ENCODE peak calls at places on chromosome 16, in seven cellular contexts. One of them, this sample, is unnamed.

GRCh38 chr16:68533937-68534336 is 5.2 kb upstream of the ZFP90 start:
- DNase-seq in activated CD4-positive, alpha-beta T cell treated with anti-CD3 and anti-CD28 coated beads for 48 hours: no peak
- DNase-seq in ACHN: no peak
- DNase-seq in neural progenitor cell: no peak
- DNase-seq in nucleus accumbens: no peak
- DNase-seq in activated naive CD4-positive, alpha-beta T cell treated with anti-CD3 and anti-CD28 coated beads, Interleukin-2, amount 50 U/mL, for 16 hours: no peak
- DNase-seq in stimulated activated CD8-positive, alpha-beta memory T cell treated with anti-CD3 and anti-CD28 coated beads, Interleukin-2, amount 100 ng/mL, for 48 hours: no peak
- DNase-seq in this sample: no peak

GRCh38 chr16:89319883-89320716 is 102.6 kb downstream of the ZNF778 start:
- DNase-seq in activated naive CD4-positive, alpha-beta T cell treated with anti-CD3 and anti-CD28 coated beads, Interleukin-2, amount 50 U/mL, for 16 hours: peak
- DNase-seq in ACHN: peak
- DNase-seq in nucleus accumbens: no peak
- DNase-seq in stimulated activated CD8-positive, alpha-beta memory T cell treated with anti-CD3 and anti-CD28 coated beads, Interleukin-2, amount 100 ng/mL, for 48 hours: peak
- DNase-seq in activated CD4-positive, alpha-beta T cell treated with anti-CD3 and anti-CD28 coated beads for 48 hours: peak
- DNase-seq in neural progenitor cell: no peak
- DNase-seq in this sample: no peak

GRCh38 chr16:47276522-47276921 is 132.8 kb upstream of the NETO2 start:
- DNase-seq in neural progenitor cell: no peak
- DNase-seq in activated CD4-positive, alpha-beta T cell treated with anti-CD3 and anti-CD28 coated beads for 48 hours: no peak
- DNase-seq in stimulated activated CD8-positive, alpha-beta memory T cell treated with anti-CD3 and anti-CD28 coated beads, Interleukin-2, amount 100 ng/mL, for 48 hours: no peak
- DNase-seq in ACHN: no peak
- DNase-seq in nucleus accumbens: no peak
- DNase-seq in activated naive CD4-positive, alpha-beta T cell treated with anti-CD3 and anti-CD28 coated beads, Interleukin-2, amount 50 U/mL, for 16 hours: no peak
- DNase-seq in this sample: no peak

GRCh38 chr16:66070140-66070887 is 296.2 kb upstream of the CDH5 start:
- DNase-seq in activated naive CD4-positive, alpha-beta T cell treated with anti-CD3 and anti-CD28 coated beads, Interleukin-2, amount 50 U/mL, for 16 hours: no peak
- DNase-seq in activated CD4-positive, alpha-beta T cell treated with anti-CD3 and anti-CD28 coated beads for 48 hours: no peak
- DNase-seq in stimulated activated CD8-positive, alpha-beta memory T cell treated with anti-CD3 and anti-CD28 coated beads, Interleukin-2, amount 100 ng/mL, for 48 hours: no peak
- DNase-seq in ACHN: no peak
- DNase-seq in nucleus accumbens: peak
- DNase-seq in neural progenitor cell: no peak
- DNase-seq in this sample: no peak

GRCh38 chr16:15593235-15593634 is 49.7 kb downstream of the MARF1 start:
- DNase-seq in activated naive CD4-positive, alpha-beta T cell treated with anti-CD3 and anti-CD28 coated beads, Interleukin-2, amount 50 U/mL, for 16 hours: no peak
- DNase-seq in activated CD4-positive, alpha-beta T cell treated with anti-CD3 and anti-CD28 coated beads for 48 hours: no peak
- DNase-seq in nucleus accumbens: no peak
- DNase-seq in ACHN: no peak
- DNase-seq in neural progenitor cell: no peak
- DNase-seq in stimulated activated CD8-positive, alpha-beta memory T cell treated with anti-CD3 and anti-CD28 coated beads, Interleukin-2, amount 100 ng/mL, for 48 hours: no peak
- DNase-seq in this sample: no peak

GRCh38 chr16:57795431-57795878 is 6.8 kb downstream of the KIFC3 start:
- DNase-seq in activated CD4-positive, alpha-beta T cell treated with anti-CD3 and anti-CD28 coated beads for 48 hours: peak
- DNase-seq in activated naive CD4-positive, alpha-beta T cell treated with anti-CD3 and anti-CD28 coated beads, Interleukin-2, amount 50 U/mL, for 16 hours: no peak
- DNase-seq in ACHN: peak
- DNase-seq in stimulated activated CD8-positive, alpha-beta memory T cell treated with anti-CD3 and anti-CD28 coated beads, Interleukin-2, amount 100 ng/mL, for 48 hours: no peak
- DNase-seq in neural progenitor cell: peak
- DNase-seq in nucleus accumbens: no peak
- DNase-seq in this sample: peak

GRCh38 chr16:79509221-79509631 is 91.3 kb downstream of the MAF start:
- DNase-seq in neural progenitor cell: peak
- DNase-seq in ACHN: no peak
- DNase-seq in nucleus accumbens: peak
- DNase-seq in stimulated activated CD8-positive, alpha-beta memory T cell treated with anti-CD3 and anti-CD28 coated beads, Interleukin-2, amount 100 ng/mL, for 48 hours: no peak
- DNase-seq in activated CD4-positive, alpha-beta T cell treated with anti-CD3 and anti-CD28 coated beads for 48 hours: no peak
- DNase-seq in activated naive CD4-positive, alpha-beta T cell treated with anti-CD3 and anti-CD28 coated beads, Interleukin-2, amount 50 U/mL, for 16 hours: no peak
- DNase-seq in this sample: no peak

GRCh38 chr16:65122724-65122973 is 786 bp upstream of the CDH11 start:
- DNase-seq in activated naive CD4-positive, alpha-beta T cell treated with anti-CD3 and anti-CD28 coated beads, Interleukin-2, amount 50 U/mL, for 16 hours: no peak
- DNase-seq in ACHN: no peak
- DNase-seq in stimulated activated CD8-positive, alpha-beta memory T cell treated with anti-CD3 and anti-CD28 coated beads, Interleukin-2, amount 100 ng/mL, for 48 hours: no peak
- DNase-seq in activated CD4-positive, alpha-beta T cell treated with anti-CD3 and anti-CD28 coated beads for 48 hours: no peak
- DNase-seq in neural progenitor cell: no peak
- DNase-seq in nucleus accumbens: no peak
- DNase-seq in this sample: no peak

GRCh38 chr16:29809850-29810698 is 1.9 kb upstream of the PRRT2 start:
- DNase-seq in activated CD4-positive, alpha-beta T cell treated with anti-CD3 and anti-CD28 coated beads for 48 hours: peak
- DNase-seq in stimulated activated CD8-positive, alpha-beta memory T cell treated with anti-CD3 and anti-CD28 coated beads, Interleukin-2, amount 100 ng/mL, for 48 hours: peak
- DNase-seq in neural progenitor cell: peak
- DNase-seq in activated naive CD4-positive, alpha-beta T cell treated with anti-CD3 and anti-CD28 coated beads, Interleukin-2, amount 50 U/mL, for 16 hours: peak
- DNase-seq in nucleus accumbens: no peak
- DNase-seq in ACHN: no peak
- DNase-seq in this sample: no peak

GRCh38 chr16:58732545-58733247 is 1.4 kb downstream of the GOT2 start:
- DNase-seq in ACHN: peak
- DNase-seq in neural progenitor cell: no peak
- DNase-seq in stimulated activated CD8-positive, alpha-beta memory T cell treated with anti-CD3 and anti-CD28 coated beads, Interleukin-2, amount 100 ng/mL, for 48 hours: no peak
- DNase-seq in activated naive CD4-positive, alpha-beta T cell treated with anti-CD3 and anti-CD28 coated beads, Interleukin-2, amount 50 U/mL, for 16 hours: no peak
- DNase-seq in activated CD4-positive, alpha-beta T cell treated with anti-CD3 and anti-CD28 coated beads for 48 hours: peak
- DNase-seq in nucleus accumbens: no peak
- DNase-seq in this sample: no peak

GRCh38 chr16:25679468-25680010 is 12.2 kb upstream of the HS3ST4 start:
- DNase-seq in activated naive CD4-positive, alpha-beta T cell treated with anti-CD3 and anti-CD28 coated beads, Interleukin-2, amount 50 U/mL, for 16 hours: no peak
- DNase-seq in neural progenitor cell: no peak
- DNase-seq in nucleus accumbens: no peak
- DNase-seq in stimulated activated CD8-positive, alpha-beta memory T cell treated with anti-CD3 and anti-CD28 coated beads, Interleukin-2, amount 100 ng/mL, for 48 hours: no peak
- DNase-seq in ACHN: no peak
- DNase-seq in activated CD4-positive, alpha-beta T cell treated with anti-CD3 and anti-CD28 coated beads for 48 hours: no peak
- DNase-seq in this sample: no peak

GRCh38 chr16:58024347-58024672 is 1.2 kb upstream of the MMP15 start:
- DNase-seq in ACHN: no peak
- DNase-seq in nucleus accumbens: no peak
- DNase-seq in activated naive CD4-positive, alpha-beta T cell treated with anti-CD3 and anti-CD28 coated beads, Interleukin-2, amount 50 U/mL, for 16 hours: no peak
- DNase-seq in neural progenitor cell: no peak
- DNase-seq in activated CD4-positive, alpha-beta T cell treated with anti-CD3 and anti-CD28 coated beads for 48 hours: no peak
- DNase-seq in stimulated activated CD8-positive, alpha-beta memory T cell treated with anti-CD3 and anti-CD28 coated beads, Interleukin-2, amount 100 ng/mL, for 48 hours: no peak
- DNase-seq in this sample: no peak

GRCh38 chr16:54282202-54282922 is 4.2 kb downstream of the IRX3 start:
- DNase-seq in stimulated activated CD8-positive, alpha-beta memory T cell treated with anti-CD3 and anti-CD28 coated beads, Interleukin-2, amount 100 ng/mL, for 48 hours: peak
- DNase-seq in activated naive CD4-positive, alpha-beta T cell treated with anti-CD3 and anti-CD28 coated beads, Interleukin-2, amount 50 U/mL, for 16 hours: no peak
- DNase-seq in ACHN: no peak
- DNase-seq in neural progenitor cell: peak
- DNase-seq in activated CD4-positive, alpha-beta T cell treated with anti-CD3 and anti-CD28 coated beads for 48 hours: peak
- DNase-seq in nucleus accumbens: no peak
- DNase-seq in this sample: no peak

GRCh38 chr16:30698139-30698815 is 694 bp upstream of the SRCAP start:
- DNase-seq in activated naive CD4-positive, alpha-beta T cell treated with anti-CD3 and anti-CD28 coated beads, Interleukin-2, amount 50 U/mL, for 16 hours: peak
- DNase-seq in nucleus accumbens: peak
- DNase-seq in activated CD4-positive, alpha-beta T cell treated with anti-CD3 and anti-CD28 coated beads for 48 hours: peak
- DNase-seq in ACHN: peak
- DNase-seq in stimulated activated CD8-positive, alpha-beta memory T cell treated with anti-CD3 and anti-CD28 coated beads, Interleukin-2, amount 100 ng/mL, for 48 hours: peak
- DNase-seq in neural progenitor cell: peak
- DNase-seq in this sample: peak

GRCh38 chr16:59148756-59149155 is 414.6 kb upstream of the GOT2 start:
- DNase-seq in neural progenitor cell: no peak
- DNase-seq in ACHN: no peak
- DNase-seq in activated CD4-positive, alpha-beta T cell treated with anti-CD3 and anti-CD28 coated beads for 48 hours: no peak
- DNase-seq in stimulated activated CD8-positive, alpha-beta memory T cell treated with anti-CD3 and anti-CD28 coated beads, Interleukin-2, amount 100 ng/mL, for 48 hours: no peak
- DNase-seq in nucleus accumbens: no peak
- DNase-seq in activated naive CD4-positive, alpha-beta T cell treated with anti-CD3 and anti-CD28 coated beads, Interleukin-2, amount 50 U/mL, for 16 hours: no peak
- DNase-seq in this sample: no peak

GRCh38 chr16:30028438-30029093 is 2.5 kb downstream of the TLCD3B start:
- DNase-seq in activated naive CD4-positive, alpha-beta T cell treated with anti-CD3 and anti-CD28 coated beads, Interleukin-2, amount 50 U/mL, for 16 hours: no peak
- DNase-seq in ACHN: peak
- DNase-seq in nucleus accumbens: no peak
- DNase-seq in stimulated activated CD8-positive, alpha-beta memory T cell treated with anti-CD3 and anti-CD28 coated beads, Interleukin-2, amount 100 ng/mL, for 48 hours: no peak
- DNase-seq in activated CD4-positive, alpha-beta T cell treated with anti-CD3 and anti-CD28 coated beads for 48 hours: peak
- DNase-seq in neural progenitor cell: peak
- DNase-seq in this sample: no peak